ENCODE peak calls at places on chromosomes 2 and 18, in four cellular contexts. T is left ventricle myocardium inferior, V is tibial nerve, A is breast epithelium. I is an unnamed sample. For H3K4me1, the result is how much of the 10 kb centered on the place peaks cover.

GRCh38 chr2:94874277-94874997 is 3.2 kb downstream of the TEKT4 start:
- DNase-seq in T (peak), V (no peak), A (no peak), I (no peak)

GRCh38 chr2:133157141-133157540 is 411.1 kb downstream of the NCKAP5 start:
- DNase-seq in T (no peak), V (no peak), A (no peak), I (no peak)

GRCh38 chr2:189437931-189438330 is 3.3 kb upstream of the WDR75 start:
- DNase-seq in T (no peak), V (no peak), A (no peak), I (no peak)

GRCh38 chr18:54003195-54003594 is 221.3 kb downstream of the MBD2 start:
- DNase-seq in T (no peak), V (no peak), A (no peak), I (no peak)

GRCh38 chr2:120896126-120896525 is 160.5 kb downstream of the GLI2 start:
- DNase-seq in T (no peak), V (no peak), A (no peak), I (no peak)

GRCh38 chr2:239947361-239948045 is 77.6 kb downstream of the NDUFA10 start:
- DNase-seq in T (peak), V (no peak), A (no peak), I (no peak)

GRCh38 chr2:191578031-191578430 is 99.9 kb upstream of the NABP1 start:
- DNase-seq in T (no peak), V (no peak), A (no peak), I (no peak)

GRCh38 chr2:191688934-191689695 is 11.2 kb downstream of the NABP1 start:
- DNase-seq in T (no peak), V (no peak), A (no peak), I (no peak)

GRCh38 chr2:30252723-30253688 is 21.7 kb downstream of the LBH start:
- DNase-seq in T (peak), V (no peak), A (no peak), I (peak)

GRCh38 chr2:2795438-2796091 is 464.5 kb upstream of the MYT1L start:
- DNase-seq in T (no peak), V (no peak), A (no peak), I (no peak)

GRCh38 chr18:27735117-27735516 is 441.8 kb downstream of the CDH2 start:
- DNase-seq in T (no peak), V (no peak), A (no peak), I (no peak)

GRCh38 chr2:127406454-127406853 is 11.8 kb upstream of the PROC start:
- DNase-seq in T (no peak), V (no peak), A (no peak), I (no peak)

GRCh38 chr2:127408004-127408806 is 10.0 kb upstream of the PROC start:
- DNase-seq in T (peak), V (peak), A (peak), I (peak)

GRCh38 chr2:127407091-127407490 is 11.1 kb upstream of the PROC start:
- DNase-seq in T (no peak), V (no peak), A (no peak), I (no peak)

GRCh38 chr2:127408807-127409099 is 9.5 kb upstream of the PROC start:
- DNase-seq in T (no peak), V (no peak), A (no peak), I (no peak)

GRCh38 chr2:127407661-127408003 is 10.6 kb upstream of the PROC start:
- DNase-seq in T (no peak), V (no peak), A (no peak), I (no peak)
- H3K4me1 ChIP-seq in T (half or more), V (under half), A (under half), I (under half)

GRCh38 chr18:48780151-48781001 is 170.4 kb downstream of the SMAD7 start:
- DNase-seq in T (no peak), V (no peak), A (no peak), I (no peak)

GRCh38 chr18:48779462-48779861 is 171.3 kb downstream of the SMAD7 start:
- DNase-seq in T (no peak), V (no peak), A (no peak), I (no peak)

GRCh38 chr18:48781990-48782368 is 168.8 kb downstream of the SMAD7 start:
- DNase-seq in T (no peak), V (no peak), A (no peak), I (no peak)

GRCh38 chr18:48782381-48782841 is 168.4 kb downstream of the SMAD7 start:
- DNase-seq in T (peak), V (no peak), A (peak), I (peak)

DNA sequence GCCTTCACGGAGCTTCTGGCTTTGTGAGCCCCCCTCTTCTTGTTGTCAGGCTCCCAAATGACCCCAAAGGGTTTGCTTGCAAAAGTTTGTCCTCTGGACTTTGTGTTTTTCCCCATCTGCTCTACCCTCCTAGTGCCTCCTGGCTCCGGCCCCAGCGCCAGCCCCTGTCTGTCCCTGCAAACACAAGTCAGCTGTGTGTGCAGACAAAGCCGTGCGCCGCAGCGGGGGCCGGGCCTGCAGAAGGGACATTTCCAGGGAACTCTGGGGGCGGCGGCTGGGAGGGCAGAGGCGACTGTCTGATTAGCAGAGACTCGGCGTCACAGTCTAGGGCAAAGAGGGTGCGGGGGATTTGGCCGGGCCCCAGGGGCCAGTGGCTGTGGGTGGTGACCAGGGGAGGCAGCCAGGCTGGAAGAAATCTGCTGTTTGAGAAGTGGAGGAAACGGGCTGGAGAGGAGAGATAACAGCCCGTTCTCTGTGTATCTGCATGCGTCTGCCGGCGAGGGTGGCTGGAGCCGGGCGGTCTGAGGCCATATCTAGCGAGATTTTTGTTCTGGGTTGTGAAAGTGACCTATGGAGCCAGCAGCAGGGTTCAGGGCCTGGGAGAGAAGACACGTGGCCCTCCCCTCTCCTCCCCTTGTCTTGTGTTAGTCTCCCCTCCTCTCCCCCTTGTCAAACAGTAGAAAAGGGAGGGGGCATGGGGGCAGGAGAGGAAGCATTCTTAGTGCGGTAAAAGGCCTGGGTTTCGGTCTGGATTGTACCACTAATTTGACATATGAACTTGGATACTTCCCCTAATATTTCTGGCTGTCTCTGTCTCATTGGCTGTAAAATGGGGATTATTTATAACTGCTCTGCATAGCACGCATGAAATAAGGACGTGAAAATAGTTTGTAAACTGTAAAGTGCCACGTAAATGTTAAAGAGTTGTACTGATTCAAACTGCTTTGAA is 169.4 kb downstream of the SMAD7 start:
- DNase-seq in T (peak), V (peak), A (peak), I (peak)
- H3K27ac ChIP-seq in T (peak), V (peak), A (peak), I (peak)

GRCh38 chr18:11990541-11990940 is 9.2 kb downstream of the IMPA2 start:
- DNase-seq in T (no peak), V (no peak), A (no peak), I (no peak)
- H3K4me1 ChIP-seq in T (half or more), V (under half), A (under half), I (half or more)

GRCh38 chr2:241859017-241859435 is 332 bp upstream of the PDCD1 start:
- DNase-seq in T (no peak), V (no peak), A (no peak), I (no peak)
- H3K27ac ChIP-seq in T (peak), V (peak), A (peak), I (peak)

GRCh38 chr2:162069200-162069910 is 4.7 kb downstream of the DPP4 start:
- DNase-seq in T (no peak), V (no peak), A (no peak), I (no peak)
- H3K4me1 ChIP-seq in T (half or more), V (under half), A (under half), I (under half)